ENCODE peak calls at places on chromosome 12, in seven cellular contexts. One of them, this sample, is unnamed.

GRCh38 chr12:85280138-85280983 is at the start of gene ALX1:
- DNase-seq in upper lobe of right lung: peak; percentile 65
- DNase-seq in left ventricle myocardium inferior: no peak
- DNase-seq in endothelial cell: peak; percentile 73
- DNase-seq in cardiac fibroblast: peak; percentile 35
- DNase-seq in WTC11: peak; percentile 88
- DNase-seq in choroid plexus epithelial cell: peak; percentile 80
- DNase-seq in this sample: no peak

GRCh38 chr12:25404955-25405354 is 148.1 kb downstream of the LMNTD1 start:
- DNase-seq in upper lobe of right lung: no peak
- DNase-seq in left ventricle myocardium inferior: no peak
- DNase-seq in endothelial cell: no peak
- DNase-seq in cardiac fibroblast: no peak
- DNase-seq in WTC11: peak; percentile 25
- DNase-seq in choroid plexus epithelial cell: no peak
- DNase-seq in this sample: no peak

GRCh38 chr12:6307521-6307920 is 3.0 kb upstream of the PLEKHG6 start:
- DNase-seq in upper lobe of right lung: no peak
- DNase-seq in left ventricle myocardium inferior: no peak
- DNase-seq in endothelial cell: no peak
- DNase-seq in cardiac fibroblast: no peak
- DNase-seq in WTC11: no peak
- DNase-seq in choroid plexus epithelial cell: no peak
- DNase-seq in this sample: no peak

GRCh38 chr12:724194-724855 is 28.1 kb upstream of the WNK1 start:
- DNase-seq in upper lobe of right lung: no peak
- DNase-seq in left ventricle myocardium inferior: no peak
- DNase-seq in endothelial cell: no peak
- DNase-seq in cardiac fibroblast: no peak
- DNase-seq in WTC11: no peak
- DNase-seq in choroid plexus epithelial cell: peak; percentile 24
- DNase-seq in this sample: no peak

GRCh38 chr12:29674463-29674862 is 109.3 kb downstream of the TMTC1 start:
- DNase-seq in upper lobe of right lung: no peak
- DNase-seq in left ventricle myocardium inferior: no peak
- DNase-seq in endothelial cell: no peak
- DNase-seq in cardiac fibroblast: no peak
- DNase-seq in WTC11: no peak
- DNase-seq in choroid plexus epithelial cell: no peak
- DNase-seq in this sample: no peak

GRCh38 chr12:118193958-118194357 is 58.0 kb downstream of the PEBP1 start:
- DNase-seq in upper lobe of right lung: no peak
- DNase-seq in left ventricle myocardium inferior: no peak
- DNase-seq in endothelial cell: no peak
- DNase-seq in cardiac fibroblast: no peak
- DNase-seq in WTC11: no peak
- DNase-seq in choroid plexus epithelial cell: no peak
- DNase-seq in this sample: no peak

GRCh38 chr12:91194500-91194899 is 11.9 kb upstream of the DCN start:
- DNase-seq in upper lobe of right lung: no peak
- DNase-seq in left ventricle myocardium inferior: no peak
- DNase-seq in endothelial cell: no peak
- DNase-seq in cardiac fibroblast: peak; percentile 60
- DNase-seq in WTC11: no peak
- DNase-seq in choroid plexus epithelial cell: peak; percentile 85
- DNase-seq in this sample: no peak

GRCh38 chr12:113242018-113242418 is 20.8 kb downstream of the TPCN1 start:
- DNase-seq in upper lobe of right lung: peak; percentile 86
- DNase-seq in left ventricle myocardium inferior: no peak
- DNase-seq in endothelial cell: no peak
- DNase-seq in cardiac fibroblast: no peak
- DNase-seq in WTC11: no peak
- DNase-seq in choroid plexus epithelial cell: no peak
- DNase-seq in this sample: no peak

GRCh38 chr12:55017421-55017820 is 2.4 kb upstream of the NEUROD4 start:
- DNase-seq in upper lobe of right lung: no peak
- DNase-seq in left ventricle myocardium inferior: no peak
- DNase-seq in endothelial cell: no peak
- DNase-seq in cardiac fibroblast: no peak
- DNase-seq in WTC11: peak; percentile 29
- DNase-seq in choroid plexus epithelial cell: no peak
- DNase-seq in this sample: no peak

GRCh38 chr12:2299207-2299606 is 246.4 kb downstream of the CACNA1C start:
- DNase-seq in upper lobe of right lung: no peak
- DNase-seq in left ventricle myocardium inferior: no peak
- DNase-seq in endothelial cell: no peak
- DNase-seq in cardiac fibroblast: no peak
- DNase-seq in WTC11: no peak
- DNase-seq in choroid plexus epithelial cell: no peak
- DNase-seq in this sample: no peak

GRCh38 chr12:116295327-116296263 is 18.1 kb upstream of the MED13L start:
- DNase-seq in upper lobe of right lung: no peak
- DNase-seq in left ventricle myocardium inferior: no peak
- DNase-seq in endothelial cell: no peak
- DNase-seq in cardiac fibroblast: peak; percentile 76
- DNase-seq in WTC11: no peak
- DNase-seq in choroid plexus epithelial cell: peak; percentile 47
- DNase-seq in this sample: no peak

GRCh38 chr12:108861878-108862587 is 4.7 kb upstream of the SSH1 start:
- DNase-seq in upper lobe of right lung: no peak
- DNase-seq in left ventricle myocardium inferior: peak; percentile 38
- DNase-seq in endothelial cell: no peak
- DNase-seq in cardiac fibroblast: no peak
- DNase-seq in WTC11: no peak
- DNase-seq in choroid plexus epithelial cell: no peak
- DNase-seq in this sample: no peak

GRCh38 chr12:60602601-60603000 is 1006.8 kb downstream of the SLC16A7 start:
- DNase-seq in upper lobe of right lung: no peak
- DNase-seq in left ventricle myocardium inferior: no peak
- DNase-seq in endothelial cell: no peak
- DNase-seq in cardiac fibroblast: no peak
- DNase-seq in WTC11: no peak
- DNase-seq in choroid plexus epithelial cell: no peak
- DNase-seq in this sample: no peak

GRCh38 chr12:120625557-120626419 is 14.6 kb upstream of the CABP1 start:
- DNase-seq in upper lobe of right lung: peak; percentile 68
- DNase-seq in left ventricle myocardium inferior: no peak
- DNase-seq in endothelial cell: no peak
- DNase-seq in cardiac fibroblast: no peak
- DNase-seq in WTC11: peak; percentile 69
- DNase-seq in choroid plexus epithelial cell: no peak
- DNase-seq in this sample: no peak

GRCh38 chr12:114013601-114014345 is 47.6 kb upstream of the RBM19 start:
- DNase-seq in upper lobe of right lung: no peak
- DNase-seq in left ventricle myocardium inferior: no peak
- DNase-seq in endothelial cell: peak; percentile 41
- DNase-seq in cardiac fibroblast: peak; percentile 42
- DNase-seq in WTC11: peak; percentile 52
- DNase-seq in choroid plexus epithelial cell: peak; percentile 14
- DNase-seq in this sample: no peak

GRCh38 chr12:97404549-97404948 is 58.1 kb upstream of the RMST start:
- DNase-seq in upper lobe of right lung: no peak
- DNase-seq in left ventricle myocardium inferior: no peak
- DNase-seq in endothelial cell: peak; percentile 64
- DNase-seq in cardiac fibroblast: peak; percentile 31
- DNase-seq in WTC11: peak; percentile 65
- DNase-seq in choroid plexus epithelial cell: peak; percentile 20
- DNase-seq in this sample: no peak

GRCh38 chr12:99131761-99132199 is 486.7 kb downstream of the APAF1 start:
- DNase-seq in upper lobe of right lung: peak; percentile 65
- DNase-seq in left ventricle myocardium inferior: peak; percentile 54
- DNase-seq in endothelial cell: peak; percentile 4
- DNase-seq in cardiac fibroblast: peak; percentile 12
- DNase-seq in WTC11: peak; percentile 75
- DNase-seq in choroid plexus epithelial cell: peak; percentile 36
- DNase-seq in this sample: no peak

GRCh38 chr12:72264548-72265175 is 7.5 kb upstream of the TRHDE start:
- DNase-seq in upper lobe of right lung: no peak
- DNase-seq in left ventricle myocardium inferior: no peak
- DNase-seq in endothelial cell: no peak
- DNase-seq in cardiac fibroblast: peak; percentile 20
- DNase-seq in WTC11: no peak
- DNase-seq in choroid plexus epithelial cell: peak; percentile 61
- DNase-seq in this sample: no peak

GRCh38 chr12:126191037-126191891 is 1126.0 kb downstream of the AACS start:
- DNase-seq in upper lobe of right lung: no peak
- DNase-seq in left ventricle myocardium inferior: no peak
- DNase-seq in endothelial cell: no peak
- DNase-seq in cardiac fibroblast: no peak
- DNase-seq in WTC11: no peak
- DNase-seq in choroid plexus epithelial cell: no peak
- DNase-seq in this sample: no peak

GRCh38 chr12:93839076-93839475 is 161.9 kb downstream of the CRADD start:
- DNase-seq in upper lobe of right lung: no peak
- DNase-seq in left ventricle myocardium inferior: no peak
- DNase-seq in endothelial cell: no peak
- DNase-seq in cardiac fibroblast: no peak
- DNase-seq in WTC11: no peak
- DNase-seq in choroid plexus epithelial cell: no peak
- DNase-seq in this sample: no peak

GRCh38 chr12:46459111-46459510 is 86.5 kb upstream of the SLC38A2 start:
- DNase-seq in upper lobe of right lung: no peak
- DNase-seq in left ventricle myocardium inferior: no peak
- DNase-seq in endothelial cell: no peak
- DNase-seq in cardiac fibroblast: peak; percentile 75
- DNase-seq in WTC11: no peak
- DNase-seq in choroid plexus epithelial cell: peak; percentile 82
- DNase-seq in this sample: no peak

GRCh38 chr12:125376422-125376821 is 311.2 kb downstream of the AACS start:
- DNase-seq in upper lobe of right lung: no peak
- DNase-seq in left ventricle myocardium inferior: no peak
- DNase-seq in endothelial cell: peak; percentile 22
- DNase-seq in cardiac fibroblast: no peak
- DNase-seq in WTC11: no peak
- DNase-seq in choroid plexus epithelial cell: no peak
- DNase-seq in this sample: no peak

GRCh38 chr12:54428050-54429013 is 9.3 kb upstream of the ITGA5 start:
- DNase-seq in upper lobe of right lung: no peak
- DNase-seq in left ventricle myocardium inferior: no peak
- DNase-seq in endothelial cell: peak; percentile 65
- DNase-seq in cardiac fibroblast: peak; percentile 66
- DNase-seq in WTC11: peak; percentile 32
- DNase-seq in choroid plexus epithelial cell: peak; percentile 70
- DNase-seq in this sample: no peak

DNA sequence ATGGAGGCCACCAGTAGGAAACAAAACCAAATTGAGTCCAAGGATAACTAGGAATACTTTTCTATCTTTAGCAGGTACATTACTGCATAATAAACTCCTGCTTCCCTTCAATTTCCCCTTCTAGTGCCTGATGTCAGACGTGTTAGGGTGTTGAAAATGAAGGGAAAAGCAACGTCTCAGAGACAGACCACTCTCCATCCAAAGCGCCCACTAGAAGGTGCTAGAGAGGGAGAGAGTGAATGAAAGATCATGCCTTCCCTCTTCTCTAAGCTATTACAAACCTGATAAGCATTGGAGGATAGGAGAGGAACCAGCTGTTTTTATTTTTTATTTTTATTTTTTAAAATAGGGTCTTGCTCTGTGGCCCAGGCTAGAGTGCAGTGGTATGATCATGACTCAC is 64.1 kb downstream of the ZNF641 start:
- DNase-seq in upper lobe of right lung: no peak
- DNase-seq in left ventricle myocardium inferior: no peak
- DNase-seq in endothelial cell: peak; percentile 12
- DNase-seq in cardiac fibroblast: peak; percentile 24
- DNase-seq in WTC11: peak; percentile 38
- DNase-seq in choroid plexus epithelial cell: peak; percentile 52
- DNase-seq in this sample: no peak
- TF ChIP-seq CTCF in upper lobe of right lung: peak; percentile 42
- TF ChIP-seq CTCF in left ventricle myocardium inferior: peak; percentile 59
- TF ChIP-seq CTCF in endothelial cell: no peak
- TF ChIP-seq CTCF in cardiac fibroblast: peak; percentile 46
- TF ChIP-seq CTCF in WTC11: no peak
- TF ChIP-seq CTCF in choroid plexus epithelial cell: peak; percentile 76
- TF ChIP-seq CTCF in this sample: peak; percentile 56

DNA sequence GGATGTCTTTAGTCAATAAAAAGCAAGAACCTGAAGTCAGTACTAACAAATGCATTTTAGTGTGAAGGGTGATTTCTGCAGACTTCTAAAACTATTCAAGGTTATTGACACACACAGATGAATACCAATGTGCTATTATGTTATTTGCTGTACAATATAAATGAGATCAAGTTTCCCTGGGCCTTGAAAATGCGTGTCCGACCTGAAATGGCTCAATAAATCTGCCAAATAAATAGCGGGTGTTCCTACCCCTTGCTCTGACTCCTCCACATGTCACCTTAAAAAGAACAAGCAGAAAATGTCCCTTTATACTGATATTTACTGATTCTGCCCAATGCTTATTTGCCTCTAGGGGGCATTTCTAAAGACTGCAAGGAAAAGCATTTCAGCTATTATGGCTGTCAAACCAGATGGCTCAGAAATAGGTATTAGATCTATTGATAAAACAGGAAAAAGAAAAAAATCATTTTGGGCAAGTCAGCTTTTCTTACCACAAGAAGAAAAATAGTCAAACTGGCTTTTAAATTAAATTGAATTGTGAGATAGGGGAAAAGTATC is 367.3 kb upstream of the KITLG start:
- DNase-seq in upper lobe of right lung: no peak
- DNase-seq in left ventricle myocardium inferior: no peak
- DNase-seq in endothelial cell: no peak
- DNase-seq in cardiac fibroblast: no peak
- DNase-seq in WTC11: no peak
- DNase-seq in choroid plexus epithelial cell: no peak
- DNase-seq in this sample: no peak
- TF ChIP-seq CTCF in upper lobe of right lung: no peak
- TF ChIP-seq CTCF in left ventricle myocardium inferior: no peak
- TF ChIP-seq CTCF in endothelial cell: no peak
- TF ChIP-seq CTCF in cardiac fibroblast: peak; percentile 22
- TF ChIP-seq CTCF in WTC11: no peak
- TF ChIP-seq CTCF in choroid plexus epithelial cell: peak; percentile 11
- TF ChIP-seq CTCF in this sample: peak; percentile 43

GRCh38 chr12:78120866-78121590 is 290.3 kb downstream of the NAV3 start:
- DNase-seq in upper lobe of right lung: no peak
- DNase-seq in left ventricle myocardium inferior: no peak
- DNase-seq in endothelial cell: no peak
- DNase-seq in cardiac fibroblast: peak; percentile 76
- DNase-seq in WTC11: no peak
- DNase-seq in choroid plexus epithelial cell: peak; percentile 86
- DNase-seq in this sample: no peak
- TF ChIP-seq CTCF in upper lobe of right lung: peak; percentile 29
- TF ChIP-seq CTCF in left ventricle myocardium inferior: peak; percentile 38
- TF ChIP-seq CTCF in endothelial cell: no peak
- TF ChIP-seq CTCF in cardiac fibroblast: peak; percentile 33
- TF ChIP-seq CTCF in WTC11: no peak
- TF ChIP-seq CTCF in choroid plexus epithelial cell: peak; percentile 51
- TF ChIP-seq CTCF in this sample: peak; percentile 62

DNA sequence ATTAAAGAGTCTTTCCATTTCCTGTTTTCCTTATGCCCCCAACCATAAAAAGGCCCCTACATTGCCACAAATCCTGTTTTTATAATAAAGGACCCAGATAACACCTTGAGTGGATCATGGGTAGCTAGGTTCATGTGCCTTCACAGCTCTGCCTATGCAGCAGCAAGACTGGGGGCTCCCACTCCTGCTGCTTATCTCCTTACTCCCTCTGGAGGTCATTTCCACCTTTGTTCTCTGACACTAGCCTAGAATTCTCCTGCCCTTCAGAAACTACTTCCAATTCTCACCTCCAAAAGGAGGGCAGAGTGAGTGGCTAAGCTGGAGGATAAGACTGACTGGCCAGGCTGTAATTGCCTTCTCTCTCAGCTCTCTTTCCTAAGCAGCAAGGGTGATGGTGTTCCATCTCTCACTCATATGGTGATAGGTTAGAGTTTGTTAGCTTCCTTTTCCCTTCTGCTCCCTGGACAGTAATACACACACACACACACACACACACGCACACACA is 20.0 kb upstream of the STAC3 start:
- DNase-seq in upper lobe of right lung: no peak
- DNase-seq in left ventricle myocardium inferior: no peak
- DNase-seq in endothelial cell: no peak
- DNase-seq in cardiac fibroblast: peak; percentile 19
- DNase-seq in WTC11: no peak
- DNase-seq in choroid plexus epithelial cell: no peak
- DNase-seq in this sample: no peak
- TF ChIP-seq CTCF in upper lobe of right lung: no peak
- TF ChIP-seq CTCF in left ventricle myocardium inferior: no peak
- TF ChIP-seq CTCF in endothelial cell: no peak
- TF ChIP-seq CTCF in cardiac fibroblast: no peak
- TF ChIP-seq CTCF in WTC11: no peak
- TF ChIP-seq CTCF in choroid plexus epithelial cell: peak; percentile 5
- TF ChIP-seq CTCF in this sample: no peak

This sample was measured in type B pancreatic cell.